ENCODE peak calls at places on chromosomes 5 and 9, in seven cellular contexts. J is GM23338, D is heart right ventricle, I is fibroblast of lung, Y is uterus, H is A673, G is HCT116. Q is an unnamed sample.

GRCh38 chr9:24218656-24219055 is 327.0 kb downstream of the IZUMO3 start:
- DNase-seq in J (no peak), D (no peak), I (no peak), Y (no peak), H (no peak), G (no peak), Q (peak)

GRCh38 chr9:76371901-76372300 is 22.3 kb downstream of the RFK start:
- DNase-seq in J (no peak), D (no peak), I (peak), Y (no peak), H (no peak), G (no peak), Q (no peak)

GRCh38 chr5:168128556-168128955 is 162.9 kb upstream of the WWC1 start:
- DNase-seq in J (no peak), D (peak), I (no peak), Y (no peak), H (no peak), G (no peak), Q (no peak)

GRCh38 chr9:133030317-133031129 is at the start of gene GTF3C5:
- DNase-seq in J (peak), D (peak), I (peak), Y (peak), H (peak), G (peak), Q (peak)

GRCh38 chr9:29393064-29393463 is 1819.8 kb upstream of the C9orf72 start:
- DNase-seq in J (no peak), D (no peak), I (no peak), Y (no peak), H (peak), G (no peak), Q (no peak)

GRCh38 chr9:111052831-111053230 is 14.6 kb upstream of the LPAR1 start:
- DNase-seq in J (no peak), D (no peak), I (no peak), Y (no peak), H (no peak), G (no peak), Q (peak)

GRCh38 chr9:121133104-121133816 is 58.5 kb downstream of the CNTRL start:
- DNase-seq in J (peak), D (no peak), I (no peak), Y (no peak), H (no peak), G (no peak), Q (peak)

GRCh38 chr9:4297151-4297794 is 2.6 kb downstream of the GLIS3 start:
- DNase-seq in J (peak), D (peak), I (peak), Y (peak), H (peak), G (peak), Q (peak)

GRCh38 chr5:33631786-33632185 is 191.0 kb downstream of the TARS1 start:
- DNase-seq in J (no peak), D (no peak), I (no peak), Y (no peak), H (no peak), G (no peak), Q (peak)

GRCh38 chr9:113985968-113986585 is 92.0 kb downstream of the AMBP start:
- DNase-seq in J (no peak), D (no peak), I (no peak), Y (no peak), H (no peak), G (no peak), Q (no peak)

GRCh38 chr9:21708846-21709245 is 93.6 kb upstream of the MTAP start:
- DNase-seq in J (no peak), D (no peak), I (no peak), Y (no peak), H (no peak), G (no peak), Q (no peak)

GRCh38 chr9:105252405-105252756 is 7.9 kb downstream of the SLC44A1 start:
- DNase-seq in J (no peak), D (no peak), I (no peak), Y (no peak), H (no peak), G (no peak), Q (no peak)
- H3K27ac ChIP-seq in J (no peak), D (no peak), I (no peak), Y (no peak), H (no peak), G (no peak), Q (no peak)

DNA sequence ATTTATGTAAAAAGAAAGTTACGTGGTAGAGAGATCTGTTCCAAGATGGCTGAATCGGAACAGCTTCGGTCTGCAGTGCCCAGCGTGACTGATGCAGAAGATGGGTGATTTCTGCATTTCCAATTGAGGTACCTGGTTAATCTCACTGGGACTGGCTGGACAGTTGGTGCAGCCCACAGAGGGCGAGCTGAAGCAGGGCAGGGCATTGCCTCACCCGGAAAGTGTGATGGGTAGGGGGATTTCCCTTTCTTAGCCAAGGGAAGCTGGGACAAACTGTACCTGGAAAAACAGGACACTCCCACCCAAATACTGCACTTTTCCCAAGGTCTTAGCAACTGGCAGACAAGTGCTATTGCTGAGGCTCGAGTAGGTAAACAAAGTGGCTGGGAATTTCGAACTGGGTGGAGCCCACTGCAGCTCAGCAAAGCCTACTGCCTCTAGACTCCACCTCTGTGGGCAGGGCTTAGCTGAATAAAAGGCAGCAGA is 13.1 kb upstream of the HSD17B4 start:
- DNase-seq in J (no peak), D (no peak), I (no peak), Y (no peak), H (no peak), G (no peak), Q (peak)
- H3K4me3 ChIP-seq in J (no peak), D (no peak), I (no peak), Y (no peak), H (no peak), G (no peak), Q (peak)

GRCh38 chr5:77437194-77437593 is 54.9 kb downstream of the WDR41 start:
- DNase-seq in J (peak), D (no peak), I (no peak), Y (no peak), H (no peak), G (peak), Q (no peak)
- TF ChIP-seq CTCF in J (peak), D (no peak), I (no peak), Y (peak), H (peak), G (no peak), Q (no peak)

GRCh38 chr5:177299711-177300110 is 3.8 kb downstream of the RAB24 start:
- DNase-seq in J (no peak), D (no peak), I (no peak), Y (no peak), H (no peak), G (no peak), Q (no peak)
- H3K27ac ChIP-seq in J (peak), D (peak), I (peak), Y (peak), H (peak), G (no peak), Q (no peak)

GRCh38 chr5:100970646-100971045 is 67.6 kb upstream of the ST8SIA4 start:
- DNase-seq in J (no peak), D (no peak), I (no peak), Y (no peak), H (no peak), G (no peak), Q (no peak)
- H3K4me3 ChIP-seq in J (no peak), D (no peak), I (no peak), Y (no peak), H (no peak), G (no peak), Q (no peak)

GRCh38 chr5:181151146-181151545 is 3.8 kb downstream of the OR2V2 start:
- DNase-seq in J (peak), D (no peak), I (peak), Y (no peak), H (no peak), G (no peak), Q (no peak)
- TF ChIP-seq CTCF in J (peak), D (no peak), I (no peak), Y (no peak), H (no peak), G (peak), Q (no peak)

DNA sequence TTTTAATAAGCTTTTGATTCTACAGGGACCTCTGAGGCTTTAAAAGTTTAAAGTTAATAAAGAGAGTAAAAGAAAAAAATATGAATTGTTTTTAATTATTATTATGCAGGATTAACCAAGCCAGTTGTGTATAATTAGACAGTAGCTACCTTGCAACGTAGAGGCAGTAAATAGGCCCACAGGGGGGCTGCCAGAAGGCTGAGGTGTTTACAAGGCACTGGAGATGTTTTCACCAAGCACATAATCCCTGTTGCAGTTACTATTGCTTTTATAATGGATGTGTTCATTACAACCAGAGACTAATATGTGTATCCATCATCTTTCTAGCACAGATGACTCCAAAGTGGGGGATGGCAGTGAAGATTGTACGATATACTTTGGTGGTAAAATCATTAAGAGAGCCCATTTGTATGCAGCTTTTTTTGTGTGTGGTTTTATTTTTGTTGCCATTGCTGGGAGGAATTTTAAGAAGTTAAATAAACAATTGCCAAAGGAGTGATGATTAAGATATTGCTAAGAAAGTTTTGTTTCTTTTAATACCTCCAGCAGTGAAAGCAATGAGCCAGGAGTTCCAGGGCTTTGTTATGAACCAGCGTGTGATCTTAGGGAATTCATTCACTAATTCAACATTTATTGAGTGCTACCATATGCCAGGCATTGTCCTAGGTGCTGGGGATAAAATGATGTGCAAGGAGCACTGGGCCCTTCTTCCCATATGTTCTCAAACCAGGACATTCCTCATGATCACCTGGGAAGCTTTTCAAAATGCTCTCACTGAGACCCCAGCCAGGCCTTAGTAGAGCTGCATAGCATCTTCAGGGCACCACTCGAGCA is 138.7 kb upstream of the EFNA5 start:
- DNase-seq in J (peak), D (no peak), I (peak), Y (no peak), H (no peak), G (no peak), Q (no peak)
- H3K27ac ChIP-seq in J (peak), D (no peak), I (no peak), Y (no peak), H (no peak), G (no peak), Q (no peak)

DNA sequence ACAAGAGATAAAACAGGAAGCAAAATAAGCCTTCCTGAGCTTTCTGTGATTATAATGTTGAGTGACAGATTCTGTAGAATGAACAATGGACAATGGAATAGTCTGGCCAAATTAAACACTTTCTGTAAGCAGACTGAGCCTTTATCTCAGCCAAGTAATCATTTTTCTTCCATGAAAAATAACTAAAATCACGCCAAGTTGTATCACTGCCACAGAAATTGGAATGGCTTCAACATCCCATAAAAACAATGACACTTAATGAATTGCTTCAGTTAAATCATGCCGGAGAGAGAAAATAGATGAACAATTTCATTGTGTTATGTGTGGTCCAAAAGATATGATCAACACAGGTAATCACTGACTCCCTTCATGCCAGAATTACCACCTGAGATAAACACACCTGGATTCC is 63.0 kb downstream of the TSSK1B start:
- DNase-seq in J (no peak), D (no peak), I (no peak), Y (no peak), H (no peak), G (no peak), Q (peak)
- H3K4me3 ChIP-seq in J (no peak), D (no peak), I (no peak), Y (no peak), H (no peak), G (no peak), Q (no peak)

Q was measured in mammary epithelial cell.